ENCODE peak calls at places on chromosome 11, in eight cellular contexts. One of them, this sample, is unnamed.

GRCh38 chr11:111660822-111661221 is 58.6 kb downstream of the SIK2 start:
- DNase-seq in ovary: no peak
- DNase-seq in IMR-90: peak
- DNase-seq in body of pancreas: no peak
- DNase-seq in sigmoid colon: no peak
- DNase-seq in adrenal gland: no peak
- DNase-seq in suprapubic skin: no peak
- DNase-seq in H1: no peak
- DNase-seq in this sample: no peak

GRCh38 chr11:105073486-105074200 is 28.5 kb upstream of the CARD16 start:
- DNase-seq in ovary: no peak
- DNase-seq in IMR-90: peak
- DNase-seq in body of pancreas: no peak
- DNase-seq in sigmoid colon: no peak
- DNase-seq in adrenal gland: no peak
- DNase-seq in suprapubic skin: no peak
- DNase-seq in H1: no peak
- DNase-seq in this sample: no peak

GRCh38 chr11:13238879-13239514 is 38.6 kb upstream of the BMAL1 start:
- DNase-seq in ovary: no peak
- DNase-seq in IMR-90: peak
- DNase-seq in body of pancreas: peak
- DNase-seq in sigmoid colon: no peak
- DNase-seq in adrenal gland: peak
- DNase-seq in suprapubic skin: no peak
- DNase-seq in H1: no peak
- DNase-seq in this sample: peak

GRCh38 chr11:1829039-1829820 is 5.6 kb upstream of the SYT8 start:
- DNase-seq in ovary: no peak
- DNase-seq in IMR-90: peak
- DNase-seq in body of pancreas: no peak
- DNase-seq in sigmoid colon: no peak
- DNase-seq in adrenal gland: no peak
- DNase-seq in suprapubic skin: no peak
- DNase-seq in H1: no peak
- DNase-seq in this sample: no peak

GRCh38 chr11:116882386-116882785 is 45.0 kb upstream of the APOA1 start:
- DNase-seq in ovary: no peak
- DNase-seq in IMR-90: peak
- DNase-seq in body of pancreas: no peak
- DNase-seq in sigmoid colon: no peak
- DNase-seq in adrenal gland: no peak
- DNase-seq in suprapubic skin: no peak
- DNase-seq in H1: no peak
- DNase-seq in this sample: no peak

GRCh38 chr11:47516155-47516554 is 36.8 kb downstream of the CELF1 start:
- DNase-seq in ovary: no peak
- DNase-seq in IMR-90: no peak
- DNase-seq in body of pancreas: no peak
- DNase-seq in sigmoid colon: no peak
- DNase-seq in adrenal gland: no peak
- DNase-seq in suprapubic skin: no peak
- DNase-seq in H1: no peak
- DNase-seq in this sample: no peak

GRCh38 chr11:6646631-6647281 is 8.9 kb downstream of the DCHS1 start:
- DNase-seq in ovary: no peak
- DNase-seq in IMR-90: peak
- DNase-seq in body of pancreas: no peak
- DNase-seq in sigmoid colon: peak
- DNase-seq in adrenal gland: no peak
- DNase-seq in suprapubic skin: no peak
- DNase-seq in H1: no peak
- DNase-seq in this sample: peak

GRCh38 chr11:116808262-116809175 is 14.6 kb downstream of the APOA4 start:
- DNase-seq in ovary: no peak
- DNase-seq in IMR-90: peak
- DNase-seq in body of pancreas: peak
- DNase-seq in sigmoid colon: peak
- DNase-seq in adrenal gland: no peak
- DNase-seq in suprapubic skin: no peak
- DNase-seq in H1: no peak
- DNase-seq in this sample: peak

GRCh38 chr11:35133656-35134055 is 5.3 kb upstream of the CD44 start:
- DNase-seq in ovary: no peak
- DNase-seq in IMR-90: no peak
- DNase-seq in body of pancreas: no peak
- DNase-seq in sigmoid colon: no peak
- DNase-seq in adrenal gland: no peak
- DNase-seq in suprapubic skin: no peak
- DNase-seq in H1: no peak
- DNase-seq in this sample: no peak

GRCh38 chr11:125082611-125083311 is 19.7 kb downstream of the SLC37A2 start:
- DNase-seq in ovary: no peak
- DNase-seq in IMR-90: peak
- DNase-seq in body of pancreas: no peak
- DNase-seq in sigmoid colon: no peak
- DNase-seq in adrenal gland: peak
- DNase-seq in suprapubic skin: no peak
- DNase-seq in H1: no peak
- DNase-seq in this sample: no peak

GRCh38 chr11:94885133-94885532 is 88.2 kb downstream of the CWC15 start:
- DNase-seq in ovary: no peak
- DNase-seq in IMR-90: no peak
- DNase-seq in body of pancreas: no peak
- DNase-seq in sigmoid colon: no peak
- DNase-seq in adrenal gland: no peak
- DNase-seq in suprapubic skin: no peak
- DNase-seq in H1: no peak
- DNase-seq in this sample: no peak

GRCh38 chr11:26028294-26028954 is 303.5 kb upstream of the ANO3 start:
- DNase-seq in ovary: no peak
- DNase-seq in IMR-90: peak
- DNase-seq in body of pancreas: no peak
- DNase-seq in sigmoid colon: no peak
- DNase-seq in adrenal gland: no peak
- DNase-seq in suprapubic skin: no peak
- DNase-seq in H1: no peak
- DNase-seq in this sample: no peak

GRCh38 chr11:3641701-3642070 is at the start of gene ART5:
- DNase-seq in ovary: no peak
- DNase-seq in IMR-90: no peak
- DNase-seq in body of pancreas: no peak
- DNase-seq in sigmoid colon: no peak
- DNase-seq in adrenal gland: no peak
- DNase-seq in suprapubic skin: no peak
- DNase-seq in H1: no peak
- DNase-seq in this sample: no peak

GRCh38 chr11:3639841-3640240 is 2.0 kb downstream of the ART5 start:
- DNase-seq in ovary: no peak
- DNase-seq in IMR-90: no peak
- DNase-seq in body of pancreas: no peak
- DNase-seq in sigmoid colon: no peak
- DNase-seq in adrenal gland: no peak
- DNase-seq in suprapubic skin: no peak
- DNase-seq in H1: no peak
- DNase-seq in this sample: no peak

GRCh38 chr11:3641191-3641590 is 601 bp downstream of the ART5 start:
- DNase-seq in ovary: no peak
- DNase-seq in IMR-90: no peak
- DNase-seq in body of pancreas: no peak
- DNase-seq in sigmoid colon: no peak
- DNase-seq in adrenal gland: no peak
- DNase-seq in suprapubic skin: no peak
- DNase-seq in H1: no peak
- DNase-seq in this sample: no peak

GRCh38 chr11:3644817-3645235 is at the start of gene ART1:
- DNase-seq in ovary: no peak
- DNase-seq in IMR-90: no peak
- DNase-seq in body of pancreas: no peak
- DNase-seq in sigmoid colon: no peak
- DNase-seq in adrenal gland: no peak
- DNase-seq in suprapubic skin: no peak
- DNase-seq in H1: no peak
- DNase-seq in this sample: no peak

GRCh38 chr11:3642071-3642951 is 519 bp upstream of the ART5 start:
- DNase-seq in ovary: peak
- DNase-seq in IMR-90: peak
- DNase-seq in body of pancreas: peak
- DNase-seq in sigmoid colon: peak
- DNase-seq in adrenal gland: peak
- DNase-seq in suprapubic skin: no peak
- DNase-seq in H1: peak
- DNase-seq in this sample: peak
- TF ChIP-seq POLR2A in ovary: peak
- TF ChIP-seq POLR2A in IMR-90: no peak
- TF ChIP-seq POLR2A in body of pancreas: no peak
- TF ChIP-seq POLR2A in sigmoid colon: no peak
- TF ChIP-seq POLR2A in adrenal gland: no peak
- TF ChIP-seq POLR2A in suprapubic skin: no peak
- TF ChIP-seq POLR2A in H1: peak
- TF ChIP-seq POLR2A in this sample: no peak

DNA sequence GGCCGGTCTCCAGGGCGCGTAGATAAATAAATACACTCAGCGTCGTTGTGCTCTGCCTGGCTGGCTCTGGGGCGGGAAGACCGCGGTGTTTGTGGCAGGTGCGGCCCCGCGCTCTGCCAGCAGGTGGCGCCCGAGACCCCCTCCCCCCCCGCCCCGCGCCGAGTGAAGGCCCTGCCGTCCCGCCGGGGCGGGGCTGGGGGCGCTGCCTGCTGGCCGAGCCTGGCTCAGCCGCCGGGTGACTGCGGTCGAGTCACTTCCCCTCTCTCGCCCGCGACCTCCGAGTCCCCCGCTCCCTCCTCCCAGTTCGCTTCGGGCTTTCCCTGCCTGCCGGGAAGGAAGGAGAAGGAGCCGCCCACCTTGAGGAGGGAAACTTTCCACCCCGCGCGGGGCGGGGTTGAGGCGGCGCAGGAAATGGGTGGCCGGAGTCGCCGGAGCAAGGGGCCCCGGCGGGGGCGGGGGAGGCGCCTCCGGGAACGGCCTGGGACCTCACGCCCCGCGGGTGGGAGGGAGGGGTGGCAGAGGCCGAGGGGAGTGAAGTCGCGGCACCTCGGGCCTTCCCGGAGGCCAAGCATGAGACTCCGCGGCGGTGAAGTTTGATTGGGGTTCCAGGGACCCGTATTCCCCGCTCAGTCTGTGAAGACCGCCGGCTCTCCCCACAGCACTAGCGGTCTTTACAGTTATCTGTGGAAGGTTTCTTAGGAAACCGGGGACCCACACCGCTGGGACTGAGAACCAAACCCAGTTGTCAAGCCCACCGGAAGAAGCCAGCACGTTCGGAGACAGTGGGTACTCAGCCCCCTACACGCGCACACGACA is 1.5 kb upstream of the EHBP1L1 start:
- DNase-seq in ovary: peak
- DNase-seq in IMR-90: peak
- DNase-seq in body of pancreas: peak
- DNase-seq in sigmoid colon: peak
- DNase-seq in adrenal gland: peak
- DNase-seq in suprapubic skin: peak
- DNase-seq in H1: peak
- DNase-seq in this sample: peak
- TF ChIP-seq POLR2A in ovary: no peak
- TF ChIP-seq POLR2A in IMR-90: no peak
- TF ChIP-seq POLR2A in body of pancreas: peak
- TF ChIP-seq POLR2A in sigmoid colon: peak
- TF ChIP-seq POLR2A in adrenal gland: no peak
- TF ChIP-seq POLR2A in suprapubic skin: no peak
- TF ChIP-seq POLR2A in H1: no peak
- TF ChIP-seq POLR2A in this sample: peak

DNA sequence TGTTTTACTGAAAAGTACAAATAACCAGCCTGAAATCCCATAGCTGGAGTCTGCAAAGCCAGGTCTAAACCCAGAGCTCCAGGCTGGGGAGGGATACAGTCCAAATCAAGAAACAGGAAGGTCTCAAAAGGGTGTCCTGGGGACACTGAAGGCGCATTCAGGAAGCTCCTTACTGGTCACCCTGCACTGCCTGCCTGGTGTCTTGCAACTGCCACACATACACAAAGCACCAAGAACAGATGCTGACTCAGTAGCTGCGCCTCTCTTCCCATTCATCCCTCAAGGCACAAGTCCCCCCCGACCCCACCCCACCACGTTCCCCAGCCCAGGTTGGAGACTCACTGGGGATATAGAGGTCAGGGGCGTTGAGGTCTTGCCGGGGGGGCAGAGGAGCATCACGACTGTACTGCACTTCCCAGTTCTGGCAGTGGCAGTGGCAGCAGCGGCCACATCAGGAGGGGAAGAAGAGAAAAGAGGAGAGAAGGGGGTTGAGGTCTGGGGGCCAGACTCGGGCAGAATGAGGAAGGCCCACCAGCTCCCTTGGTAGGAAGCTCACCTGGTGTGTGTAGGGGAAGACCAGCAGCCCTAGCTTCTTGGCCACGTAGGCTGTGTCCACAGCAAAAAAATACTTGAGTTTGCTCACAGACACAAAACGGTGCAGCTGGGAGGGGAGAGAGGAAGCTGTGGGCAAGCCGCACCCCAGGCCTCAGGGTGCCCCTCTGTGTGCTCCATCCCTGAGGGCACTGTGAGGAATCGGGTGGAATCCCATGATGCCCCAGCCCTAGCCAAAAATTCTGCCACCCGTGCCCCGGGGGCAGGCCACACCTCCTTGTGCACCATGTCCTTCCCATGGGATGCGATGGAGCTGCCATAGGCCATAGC is 1.4 kb downstream of the YIF1A start:
- DNase-seq in ovary: no peak
- DNase-seq in IMR-90: no peak
- DNase-seq in body of pancreas: no peak
- DNase-seq in sigmoid colon: no peak
- DNase-seq in adrenal gland: no peak
- DNase-seq in suprapubic skin: no peak
- DNase-seq in H1: no peak
- DNase-seq in this sample: no peak
- TF ChIP-seq POLR2A in ovary: no peak
- TF ChIP-seq POLR2A in IMR-90: no peak
- TF ChIP-seq POLR2A in body of pancreas: no peak
- TF ChIP-seq POLR2A in sigmoid colon: no peak
- TF ChIP-seq POLR2A in adrenal gland: no peak
- TF ChIP-seq POLR2A in suprapubic skin: no peak
- TF ChIP-seq POLR2A in H1: no peak
- TF ChIP-seq POLR2A in this sample: no peak

DNA sequence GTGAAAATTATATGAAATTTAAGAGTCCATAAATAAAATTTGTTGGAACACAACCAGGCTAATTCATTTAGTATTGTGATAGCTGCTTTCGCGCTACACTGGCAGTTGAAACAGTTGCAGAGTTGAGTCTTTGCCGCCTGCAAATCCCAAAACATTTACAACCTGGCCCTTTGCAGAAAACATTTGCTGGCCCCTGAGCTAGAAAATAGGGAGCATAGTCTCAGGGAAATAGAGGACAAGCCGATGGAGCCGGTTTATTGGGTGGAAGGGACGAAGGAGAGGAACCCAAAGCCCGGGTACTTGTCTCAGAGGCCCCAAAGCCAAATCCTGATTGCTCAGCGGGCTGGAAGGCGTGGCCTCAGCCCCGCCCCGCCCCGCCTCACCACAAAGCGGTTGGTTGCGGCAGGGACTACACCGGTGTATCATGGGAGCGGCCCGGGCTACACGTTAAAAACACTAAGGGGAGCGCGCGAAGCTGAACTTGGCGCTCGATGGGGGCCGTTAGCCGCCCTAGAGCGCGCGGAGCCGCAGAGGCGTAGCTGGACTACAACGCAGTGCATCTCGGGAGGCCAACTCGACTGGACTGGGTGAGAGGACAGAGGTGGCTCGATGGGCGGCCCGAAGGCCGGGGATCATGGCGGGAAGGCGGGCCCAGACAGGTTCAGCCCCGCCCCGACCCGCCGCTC is 347 bp upstream of the SAC3D1 start:
- DNase-seq in ovary: peak
- DNase-seq in IMR-90: peak
- DNase-seq in body of pancreas: peak
- DNase-seq in sigmoid colon: peak
- DNase-seq in adrenal gland: peak
- DNase-seq in suprapubic skin: peak
- DNase-seq in H1: peak
- DNase-seq in this sample: peak
- TF ChIP-seq POLR2A in ovary: no peak
- TF ChIP-seq POLR2A in IMR-90: no peak
- TF ChIP-seq POLR2A in body of pancreas: no peak
- TF ChIP-seq POLR2A in sigmoid colon: no peak
- TF ChIP-seq POLR2A in adrenal gland: no peak
- TF ChIP-seq POLR2A in suprapubic skin: no peak
- TF ChIP-seq POLR2A in H1: peak
- TF ChIP-seq POLR2A in this sample: peak